ENCODE peak calls at places on chromosomes 7 and 10, in nine cellular contexts. One of them, this sample, is unnamed.

GRCh38 chr7:21084286-21084685 is 297.6 kb upstream of the SP8 start:
- DNase-seq in fibroblast of mammary gland: no peak
- DNase-seq in neural crest cell: no peak
- DNase-seq in upper lobe of right lung: no peak
- DNase-seq in foreskin fibroblast: no peak
- DNase-seq in heart right ventricle: no peak
- DNase-seq in lung: no peak
- DNase-seq in HFFc6: no peak
- DNase-seq in nephron progenitor cell: no peak
- DNase-seq in this sample: peak

GRCh38 chr10:120799849-120800248 is 51.3 kb upstream of the WDR11 start:
- DNase-seq in foreskin fibroblast: no peak
- DNase-seq in HFFc6: no peak
- DNase-seq in upper lobe of right lung: no peak
- DNase-seq in neural crest cell: no peak
- DNase-seq in lung: no peak
- DNase-seq in fibroblast of mammary gland: no peak
- DNase-seq in heart right ventricle: no peak
- DNase-seq in nephron progenitor cell: no peak
- DNase-seq in this sample: no peak

GRCh38 chr7:95796617-95797016 is 24.3 kb downstream of the DYNC1I1 start:
- DNase-seq in HFFc6: no peak
- DNase-seq in fibroblast of mammary gland: no peak
- DNase-seq in lung: no peak
- DNase-seq in upper lobe of right lung: no peak
- DNase-seq in nephron progenitor cell: no peak
- DNase-seq in foreskin fibroblast: no peak
- DNase-seq in heart right ventricle: no peak
- DNase-seq in neural crest cell: no peak
- DNase-seq in this sample: no peak

GRCh38 chr10:50271564-50272250 is 20.4 kb upstream of the ASAH2 start:
- DNase-seq in nephron progenitor cell: no peak
- DNase-seq in foreskin fibroblast: no peak
- DNase-seq in heart right ventricle: no peak
- DNase-seq in neural crest cell: no peak
- DNase-seq in lung: no peak
- DNase-seq in fibroblast of mammary gland: no peak
- DNase-seq in upper lobe of right lung: no peak
- DNase-seq in HFFc6: no peak
- DNase-seq in this sample: no peak

GRCh38 chr7:28474267-28474618 is 61.9 kb downstream of the CREB5 start:
- DNase-seq in upper lobe of right lung: no peak
- DNase-seq in nephron progenitor cell: no peak
- DNase-seq in foreskin fibroblast: no peak
- DNase-seq in fibroblast of mammary gland: peak
- DNase-seq in HFFc6: no peak
- DNase-seq in lung: no peak
- DNase-seq in neural crest cell: no peak
- DNase-seq in heart right ventricle: no peak
- DNase-seq in this sample: no peak

GRCh38 chr10:92839191-92840085 is 8.9 kb upstream of the EXOC6 start:
- DNase-seq in foreskin fibroblast: peak
- DNase-seq in fibroblast of mammary gland: peak
- DNase-seq in upper lobe of right lung: peak
- DNase-seq in nephron progenitor cell: peak
- DNase-seq in neural crest cell: peak
- DNase-seq in HFFc6: peak
- DNase-seq in heart right ventricle: peak
- DNase-seq in lung: peak
- DNase-seq in this sample: peak

GRCh38 chr10:71389768-71390434 is 6.8 kb upstream of the CDH23 start:
- DNase-seq in HFFc6: no peak
- DNase-seq in fibroblast of mammary gland: no peak
- DNase-seq in neural crest cell: no peak
- DNase-seq in nephron progenitor cell: no peak
- DNase-seq in lung: no peak
- DNase-seq in upper lobe of right lung: no peak
- DNase-seq in heart right ventricle: no peak
- DNase-seq in foreskin fibroblast: no peak
- DNase-seq in this sample: no peak

GRCh38 chr10:68231106-68231901 is 609 bp downstream of the ATOH7 start:
- DNase-seq in fibroblast of mammary gland: peak
- DNase-seq in foreskin fibroblast: peak
- DNase-seq in HFFc6: peak
- DNase-seq in upper lobe of right lung: peak
- DNase-seq in neural crest cell: peak
- DNase-seq in lung: peak
- DNase-seq in heart right ventricle: peak
- DNase-seq in nephron progenitor cell: peak
- DNase-seq in this sample: peak

GRCh38 chr10:110568055-110568735 is 700 bp downstream of the SMC3 start:
- DNase-seq in upper lobe of right lung: no peak
- DNase-seq in fibroblast of mammary gland: no peak
- DNase-seq in lung: peak
- DNase-seq in HFFc6: no peak
- DNase-seq in nephron progenitor cell: peak
- DNase-seq in foreskin fibroblast: peak
- DNase-seq in neural crest cell: peak
- DNase-seq in heart right ventricle: no peak
- DNase-seq in this sample: peak

GRCh38 chr10:22568928-22569327 is 145.4 kb downstream of the PIP4K2A start:
- DNase-seq in heart right ventricle: no peak
- DNase-seq in HFFc6: no peak
- DNase-seq in lung: no peak
- DNase-seq in fibroblast of mammary gland: no peak
- DNase-seq in foreskin fibroblast: no peak
- DNase-seq in nephron progenitor cell: no peak
- DNase-seq in neural crest cell: no peak
- DNase-seq in upper lobe of right lung: no peak
- DNase-seq in this sample: no peak

GRCh38 chr7:66330961-66331360 is 125.8 kb downstream of the TPST1 start:
- DNase-seq in HFFc6: no peak
- DNase-seq in neural crest cell: no peak
- DNase-seq in lung: no peak
- DNase-seq in nephron progenitor cell: no peak
- DNase-seq in upper lobe of right lung: no peak
- DNase-seq in foreskin fibroblast: peak
- DNase-seq in fibroblast of mammary gland: peak
- DNase-seq in heart right ventricle: peak
- DNase-seq in this sample: no peak

GRCh38 chr10:132136097-132136521 is 50.6 kb upstream of the DPYSL4 start:
- DNase-seq in lung: no peak
- DNase-seq in upper lobe of right lung: peak
- DNase-seq in foreskin fibroblast: no peak
- DNase-seq in neural crest cell: no peak
- DNase-seq in fibroblast of mammary gland: no peak
- DNase-seq in heart right ventricle: no peak
- DNase-seq in HFFc6: no peak
- DNase-seq in nephron progenitor cell: no peak
- DNase-seq in this sample: no peak

GRCh38 chr7:97009753-97010732 is 4.7 kb downstream of the DLX6 start:
- DNase-seq in heart right ventricle: no peak
- DNase-seq in lung: no peak
- DNase-seq in HFFc6: no peak
- DNase-seq in foreskin fibroblast: no peak
- DNase-seq in nephron progenitor cell: no peak
- DNase-seq in upper lobe of right lung: no peak
- DNase-seq in fibroblast of mammary gland: no peak
- DNase-seq in neural crest cell: no peak
- DNase-seq in this sample: no peak

GRCh38 chr7:36945612-36946400 is 221.5 kb upstream of the AOAH start:
- DNase-seq in nephron progenitor cell: no peak
- DNase-seq in fibroblast of mammary gland: no peak
- DNase-seq in neural crest cell: no peak
- DNase-seq in foreskin fibroblast: no peak
- DNase-seq in upper lobe of right lung: no peak
- DNase-seq in heart right ventricle: peak
- DNase-seq in HFFc6: no peak
- DNase-seq in lung: no peak
- DNase-seq in this sample: no peak
- TF ChIP-seq CTCF in nephron progenitor cell: no peak
- TF ChIP-seq CTCF in fibroblast of mammary gland: no peak
- TF ChIP-seq CTCF in neural crest cell: no peak
- TF ChIP-seq CTCF in foreskin fibroblast: no peak
- TF ChIP-seq CTCF in upper lobe of right lung: no peak
- TF ChIP-seq CTCF in heart right ventricle: no peak
- TF ChIP-seq CTCF in HFFc6: no peak
- TF ChIP-seq CTCF in lung: no peak
- TF ChIP-seq CTCF in this sample: no peak

DNA sequence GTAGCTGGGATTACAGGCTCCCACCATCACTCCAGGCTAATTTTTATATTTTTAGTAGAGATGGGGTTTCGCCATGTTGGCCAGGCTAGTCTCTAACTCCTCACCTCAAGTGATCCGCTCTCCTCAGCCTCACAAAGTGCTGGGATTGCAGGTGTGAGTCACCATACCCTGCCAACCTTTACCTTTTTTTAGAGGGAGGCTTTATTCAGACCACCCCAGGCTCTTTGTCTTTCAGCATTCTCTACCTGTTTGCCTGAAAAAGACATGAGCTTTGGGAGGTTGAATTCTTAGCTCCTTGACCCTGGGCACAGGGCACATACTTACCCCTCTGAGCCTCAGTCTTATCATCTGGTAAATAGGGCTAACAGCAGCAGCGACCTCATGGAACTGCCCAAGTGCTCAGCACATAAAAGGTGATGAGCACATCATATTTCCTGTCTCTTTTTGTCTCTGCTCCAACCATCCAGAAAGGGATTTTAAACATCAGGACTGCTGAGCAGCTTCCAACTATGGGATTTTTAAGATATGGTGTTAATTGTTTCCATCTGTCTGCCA is 17.0 kb downstream of the FRMPD2 start:
- DNase-seq in HFFc6: no peak
- DNase-seq in nephron progenitor cell: no peak
- DNase-seq in foreskin fibroblast: no peak
- DNase-seq in upper lobe of right lung: no peak
- DNase-seq in fibroblast of mammary gland: no peak
- DNase-seq in neural crest cell: no peak
- DNase-seq in lung: no peak
- DNase-seq in heart right ventricle: no peak
- DNase-seq in this sample: no peak
- TF ChIP-seq CTCF in HFFc6: no peak
- TF ChIP-seq CTCF in nephron progenitor cell: no peak
- TF ChIP-seq CTCF in foreskin fibroblast: no peak
- TF ChIP-seq CTCF in upper lobe of right lung: no peak
- TF ChIP-seq CTCF in fibroblast of mammary gland: no peak
- TF ChIP-seq CTCF in neural crest cell: no peak
- TF ChIP-seq CTCF in lung: no peak
- TF ChIP-seq CTCF in heart right ventricle: no peak
- TF ChIP-seq CTCF in this sample: no peak

GRCh38 chr10:15345450-15345849 is 25.6 kb downstream of the FAM171A1 start:
- DNase-seq in foreskin fibroblast: no peak
- DNase-seq in nephron progenitor cell: no peak
- DNase-seq in fibroblast of mammary gland: no peak
- DNase-seq in upper lobe of right lung: no peak
- DNase-seq in heart right ventricle: no peak
- DNase-seq in neural crest cell: no peak
- DNase-seq in lung: no peak
- DNase-seq in HFFc6: no peak
- DNase-seq in this sample: no peak

GRCh38 chr10:15347205-15347604 is 23.9 kb downstream of the FAM171A1 start:
- DNase-seq in foreskin fibroblast: no peak
- DNase-seq in neural crest cell: no peak
- DNase-seq in fibroblast of mammary gland: no peak
- DNase-seq in upper lobe of right lung: no peak
- DNase-seq in nephron progenitor cell: no peak
- DNase-seq in HFFc6: no peak
- DNase-seq in heart right ventricle: no peak
- DNase-seq in lung: no peak
- DNase-seq in this sample: no peak

GRCh38 chr10:15344876-15345285 is 26.2 kb downstream of the FAM171A1 start:
- DNase-seq in nephron progenitor cell: no peak
- DNase-seq in fibroblast of mammary gland: peak
- DNase-seq in lung: no peak
- DNase-seq in HFFc6: no peak
- DNase-seq in neural crest cell: peak
- DNase-seq in foreskin fibroblast: peak
- DNase-seq in upper lobe of right lung: no peak
- DNase-seq in heart right ventricle: peak
- DNase-seq in this sample: peak

GRCh38 chr10:15348579-15348978 is 22.5 kb downstream of the FAM171A1 start:
- DNase-seq in upper lobe of right lung: no peak
- DNase-seq in HFFc6: no peak
- DNase-seq in heart right ventricle: peak
- DNase-seq in foreskin fibroblast: peak
- DNase-seq in neural crest cell: no peak
- DNase-seq in lung: no peak
- DNase-seq in fibroblast of mammary gland: peak
- DNase-seq in nephron progenitor cell: no peak
- DNase-seq in this sample: no peak

GRCh38 chr10:15346440-15347141 is 24.5 kb downstream of the FAM171A1 start:
- DNase-seq in upper lobe of right lung: no peak
- DNase-seq in neural crest cell: no peak
- DNase-seq in lung: no peak
- DNase-seq in foreskin fibroblast: peak
- DNase-seq in HFFc6: peak
- DNase-seq in nephron progenitor cell: no peak
- DNase-seq in heart right ventricle: peak
- DNase-seq in fibroblast of mammary gland: peak
- DNase-seq in this sample: no peak
- TF ChIP-seq CTCF in upper lobe of right lung: no peak
- TF ChIP-seq CTCF in neural crest cell: no peak
- TF ChIP-seq CTCF in lung: no peak
- TF ChIP-seq CTCF in foreskin fibroblast: no peak
- TF ChIP-seq CTCF in HFFc6: no peak
- TF ChIP-seq CTCF in nephron progenitor cell: no peak
- TF ChIP-seq CTCF in heart right ventricle: no peak
- TF ChIP-seq CTCF in fibroblast of mammary gland: no peak
- TF ChIP-seq CTCF in this sample: no peak

GRCh38 chr7:128408709-128409434 is 910 bp downstream of the IMPDH1 start:
- DNase-seq in neural crest cell: no peak
- DNase-seq in foreskin fibroblast: peak
- DNase-seq in lung: peak
- DNase-seq in nephron progenitor cell: no peak
- DNase-seq in heart right ventricle: no peak
- DNase-seq in upper lobe of right lung: peak
- DNase-seq in HFFc6: no peak
- DNase-seq in fibroblast of mammary gland: peak
- DNase-seq in this sample: peak

GRCh38 chr7:128406147-128406985 is 3.4 kb downstream of the IMPDH1 start:
- DNase-seq in fibroblast of mammary gland: no peak
- DNase-seq in heart right ventricle: no peak
- DNase-seq in foreskin fibroblast: no peak
- DNase-seq in lung: no peak
- DNase-seq in neural crest cell: no peak
- DNase-seq in nephron progenitor cell: no peak
- DNase-seq in upper lobe of right lung: no peak
- DNase-seq in HFFc6: no peak
- DNase-seq in this sample: no peak

GRCh38 chr7:128406986-128407589 is 2.7 kb downstream of the IMPDH1 start:
- DNase-seq in fibroblast of mammary gland: no peak
- DNase-seq in nephron progenitor cell: no peak
- DNase-seq in lung: no peak
- DNase-seq in heart right ventricle: no peak
- DNase-seq in HFFc6: no peak
- DNase-seq in neural crest cell: no peak
- DNase-seq in foreskin fibroblast: no peak
- DNase-seq in upper lobe of right lung: no peak
- DNase-seq in this sample: no peak

GRCh38 chr7:128409435-128410091 is at the start of gene IMPDH1:
- DNase-seq in lung: peak
- DNase-seq in fibroblast of mammary gland: peak
- DNase-seq in heart right ventricle: peak
- DNase-seq in nephron progenitor cell: peak
- DNase-seq in upper lobe of right lung: peak
- DNase-seq in HFFc6: peak
- DNase-seq in neural crest cell: peak
- DNase-seq in foreskin fibroblast: peak
- DNase-seq in this sample: peak

GRCh38 chr7:128407751-128408708 is 1.8 kb downstream of the IMPDH1 start:
- DNase-seq in heart right ventricle: no peak
- DNase-seq in neural crest cell: no peak
- DNase-seq in lung: no peak
- DNase-seq in upper lobe of right lung: no peak
- DNase-seq in HFFc6: no peak
- DNase-seq in fibroblast of mammary gland: no peak
- DNase-seq in foreskin fibroblast: no peak
- DNase-seq in nephron progenitor cell: no peak
- DNase-seq in this sample: no peak
- TF ChIP-seq CTCF in heart right ventricle: no peak
- TF ChIP-seq CTCF in neural crest cell: no peak
- TF ChIP-seq CTCF in lung: no peak
- TF ChIP-seq CTCF in upper lobe of right lung: no peak
- TF ChIP-seq CTCF in HFFc6: no peak
- TF ChIP-seq CTCF in fibroblast of mammary gland: no peak
- TF ChIP-seq CTCF in foreskin fibroblast: no peak
- TF ChIP-seq CTCF in nephron progenitor cell: no peak
- TF ChIP-seq CTCF in this sample: no peak